ENCODE peak calls at places on chromosomes 7 and 10, in eight cellular contexts. One of them, this sample, is unnamed.
A peak's percentile ranks its signal among the peaks of the same experiment; 100 is the strongest.

GRCh38 chr10:18005781-18006456 is 54.2 kb downstream of the SLC39A12 start:
- DNase-seq in B cell: no peak
- DNase-seq in IMR-90: peak; percentile 88
- DNase-seq in PC-3: peak; percentile 7
- DNase-seq in cardiac muscle cell: peak; percentile 58
- DNase-seq in HFFc6: no peak
- DNase-seq in omental fat pad: no peak
- DNase-seq in WERI-Rb-1: no peak
- DNase-seq in this sample: no peak

GRCh38 chr10:118596426-118597124 is 1.1 kb upstream of the PRLHR start:
- DNase-seq in B cell: peak; percentile 24
- DNase-seq in IMR-90: no peak
- DNase-seq in PC-3: no peak
- DNase-seq in cardiac muscle cell: no peak
- DNase-seq in HFFc6: no peak
- DNase-seq in omental fat pad: no peak
- DNase-seq in WERI-Rb-1: peak; percentile 40
- DNase-seq in this sample: no peak

GRCh38 chr7:44288381-44288685 is 37.1 kb downstream of the CAMK2B start:
- DNase-seq in B cell: no peak
- DNase-seq in IMR-90: no peak
- DNase-seq in PC-3: no peak
- DNase-seq in cardiac muscle cell: no peak
- DNase-seq in HFFc6: no peak
- DNase-seq in omental fat pad: peak; percentile 8
- DNase-seq in WERI-Rb-1: no peak
- DNase-seq in this sample: no peak

GRCh38 chr7:143431109-143431508 is 12.1 kb upstream of the TAS2R60 start:
- DNase-seq in B cell: no peak
- DNase-seq in IMR-90: no peak
- DNase-seq in PC-3: no peak
- DNase-seq in cardiac muscle cell: no peak
- DNase-seq in HFFc6: no peak
- DNase-seq in omental fat pad: no peak
- DNase-seq in WERI-Rb-1: no peak
- DNase-seq in this sample: no peak

GRCh38 chr10:47458466-47459154 is 25.3 kb downstream of the ANXA8 start:
- DNase-seq in B cell: no peak
- DNase-seq in IMR-90: peak; percentile 87
- DNase-seq in PC-3: peak; percentile 67
- DNase-seq in cardiac muscle cell: peak; percentile 78
- DNase-seq in HFFc6: peak; percentile 78
- DNase-seq in omental fat pad: no peak
- DNase-seq in WERI-Rb-1: no peak
- DNase-seq in this sample: no peak

GRCh38 chr7:99748846-99749579 is 14.0 kb upstream of the CYP3A7 start:
- DNase-seq in B cell: no peak
- DNase-seq in IMR-90: no peak
- DNase-seq in PC-3: no peak
- DNase-seq in cardiac muscle cell: no peak
- DNase-seq in HFFc6: no peak
- DNase-seq in omental fat pad: no peak
- DNase-seq in WERI-Rb-1: no peak
- DNase-seq in this sample: no peak

GRCh38 chr7:148481965-148482626 is 108.5 kb upstream of the C7orf33 start:
- DNase-seq in B cell: no peak
- DNase-seq in IMR-90: no peak
- DNase-seq in PC-3: no peak
- DNase-seq in cardiac muscle cell: no peak
- DNase-seq in HFFc6: no peak
- DNase-seq in omental fat pad: no peak
- DNase-seq in WERI-Rb-1: peak; percentile 65
- DNase-seq in this sample: no peak

GRCh38 chr7:100177040-100178001 is at the start of the genes GPC2 and STAG3:
- DNase-seq in B cell: peak; percentile 96
- DNase-seq in IMR-90: peak; percentile 95
- DNase-seq in PC-3: peak; percentile 93
- DNase-seq in cardiac muscle cell: peak; percentile 97
- DNase-seq in HFFc6: peak; percentile 91
- DNase-seq in omental fat pad: peak; percentile 88
- DNase-seq in WERI-Rb-1: peak; percentile 98
- DNase-seq in this sample: peak; percentile 96

DNA sequence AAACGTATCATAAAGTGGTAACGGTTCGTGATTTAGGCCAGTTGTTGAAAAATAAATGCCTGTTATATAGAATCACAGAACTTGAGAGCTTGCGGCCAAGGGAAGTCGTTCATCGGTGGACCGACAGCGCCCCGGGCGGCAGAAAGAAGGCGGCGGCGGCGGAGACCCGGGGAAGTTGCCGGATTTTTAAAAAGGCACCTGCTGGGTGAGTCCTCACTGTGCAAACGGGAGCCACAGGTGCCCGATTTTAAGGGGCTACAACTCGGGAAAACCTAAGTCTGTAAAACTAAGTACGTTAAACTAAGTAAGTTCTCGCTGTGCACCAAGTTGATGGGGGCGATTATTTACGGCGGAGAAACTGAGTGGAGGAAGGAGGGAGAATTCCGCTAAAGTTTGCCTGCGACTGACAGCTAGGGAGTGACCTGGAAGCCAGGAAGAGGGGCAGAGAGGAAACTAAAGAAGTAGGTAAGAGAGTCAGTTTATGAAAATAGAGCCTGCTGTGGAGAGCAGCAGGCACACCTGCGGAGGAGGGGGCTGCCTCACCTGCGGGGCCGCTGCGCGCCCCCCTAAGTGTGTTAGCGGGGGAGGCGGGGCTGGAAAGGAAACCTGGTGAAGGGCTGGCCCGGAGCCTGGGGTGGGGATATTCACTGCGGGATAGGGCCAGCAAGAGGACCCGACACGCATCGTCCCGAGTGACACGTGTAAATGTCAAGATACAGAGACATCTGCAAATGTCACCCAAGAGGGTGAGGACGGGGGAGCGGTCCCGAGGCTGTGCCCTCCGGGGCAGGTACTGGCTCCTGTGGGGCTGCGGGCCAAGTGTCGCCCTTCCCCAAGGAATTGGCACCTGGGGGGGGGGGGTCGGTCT is 1.0 kb downstream of the ADAM12 start:
- DNase-seq in B cell: no peak
- DNase-seq in IMR-90: peak; percentile 72
- DNase-seq in PC-3: peak; percentile 73
- DNase-seq in cardiac muscle cell: peak; percentile 76
- DNase-seq in HFFc6: peak; percentile 55
- DNase-seq in omental fat pad: peak; percentile 42
- DNase-seq in WERI-Rb-1: peak; percentile 69
- DNase-seq in this sample: peak; percentile 31
- TF ChIP-seq CTCF in B cell: peak; percentile 16
- TF ChIP-seq CTCF in IMR-90: peak; percentile 93
- TF ChIP-seq CTCF in PC-3: peak; percentile 76
- TF ChIP-seq CTCF in cardiac muscle cell: peak; percentile 89
- TF ChIP-seq CTCF in HFFc6: peak; percentile 88
- TF ChIP-seq CTCF in omental fat pad: no peak
- TF ChIP-seq CTCF in WERI-Rb-1: peak; percentile 60
- TF ChIP-seq CTCF in this sample: no peak

GRCh38 chr10:72354356-72355213 is at the start of gene DNAJB12:
- DNase-seq in B cell: peak; percentile 91
- DNase-seq in IMR-90: peak; percentile 95
- DNase-seq in PC-3: peak; percentile 89
- DNase-seq in cardiac muscle cell: peak; percentile 98
- DNase-seq in HFFc6: peak; percentile 94
- DNase-seq in omental fat pad: peak; percentile 58
- DNase-seq in WERI-Rb-1: peak; percentile 94
- DNase-seq in this sample: peak; percentile 96
- TF ChIP-seq CTCF in B cell: no peak
- TF ChIP-seq CTCF in IMR-90: no peak
- TF ChIP-seq CTCF in PC-3: no peak
- TF ChIP-seq CTCF in cardiac muscle cell: no peak
- TF ChIP-seq CTCF in HFFc6: no peak
- TF ChIP-seq CTCF in omental fat pad: no peak
- TF ChIP-seq CTCF in WERI-Rb-1: no peak
- TF ChIP-seq CTCF in this sample: no peak

GRCh38 chr7:1112625-1113547 is 25.0 kb downstream of the GPER1 start:
- DNase-seq in B cell: no peak
- DNase-seq in IMR-90: no peak
- DNase-seq in PC-3: no peak
- DNase-seq in cardiac muscle cell: no peak
- DNase-seq in HFFc6: no peak
- DNase-seq in omental fat pad: no peak
- DNase-seq in WERI-Rb-1: no peak
- DNase-seq in this sample: no peak
- TF ChIP-seq CTCF in B cell: no peak
- TF ChIP-seq CTCF in IMR-90: no peak
- TF ChIP-seq CTCF in PC-3: no peak
- TF ChIP-seq CTCF in cardiac muscle cell: no peak
- TF ChIP-seq CTCF in HFFc6: no peak
- TF ChIP-seq CTCF in omental fat pad: no peak
- TF ChIP-seq CTCF in WERI-Rb-1: no peak
- TF ChIP-seq CTCF in this sample: no peak

DNA sequence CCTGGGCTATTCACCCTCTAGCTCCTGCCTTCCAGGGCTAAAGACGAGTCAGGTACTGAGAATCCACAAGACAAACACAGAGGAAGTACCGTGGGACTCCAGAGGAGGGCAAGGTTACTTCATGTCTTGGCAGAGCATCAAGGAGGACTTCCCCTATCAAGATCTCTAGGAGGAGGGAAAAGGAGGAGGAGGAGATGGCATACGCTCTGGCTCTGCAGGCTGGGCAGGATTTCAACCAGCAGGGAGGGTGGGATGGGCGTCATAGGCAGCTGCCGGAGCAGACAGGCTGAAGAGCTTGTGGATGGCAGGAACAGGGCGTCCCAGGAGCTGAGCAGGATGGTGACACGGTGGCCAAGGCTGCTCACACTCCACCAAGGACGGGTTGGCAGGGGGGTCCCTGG is 21.3 kb downstream of the MDH2 start:
- DNase-seq in B cell: no peak
- DNase-seq in IMR-90: peak; percentile 97
- DNase-seq in PC-3: peak; percentile 97
- DNase-seq in cardiac muscle cell: peak; percentile 92
- DNase-seq in HFFc6: peak; percentile 86
- DNase-seq in omental fat pad: no peak
- DNase-seq in WERI-Rb-1: peak; percentile 41
- DNase-seq in this sample: peak; percentile 47
- TF ChIP-seq CTCF in B cell: no peak
- TF ChIP-seq CTCF in IMR-90: peak; percentile 62
- TF ChIP-seq CTCF in PC-3: peak; percentile 55
- TF ChIP-seq CTCF in cardiac muscle cell: peak; percentile 42
- TF ChIP-seq CTCF in HFFc6: peak; percentile 64
- TF ChIP-seq CTCF in omental fat pad: no peak
- TF ChIP-seq CTCF in WERI-Rb-1: peak; percentile 41
- TF ChIP-seq CTCF in this sample: no peak

GRCh38 chr7:82429408-82429807 is 14.2 kb downstream of the CACNA2D1 start:
- DNase-seq in B cell: no peak
- DNase-seq in IMR-90: no peak
- DNase-seq in PC-3: no peak
- DNase-seq in cardiac muscle cell: no peak
- DNase-seq in HFFc6: no peak
- DNase-seq in omental fat pad: no peak
- DNase-seq in WERI-Rb-1: no peak
- DNase-seq in this sample: no peak

GRCh38 chr7:82433507-82433906 is 10.1 kb downstream of the CACNA2D1 start:
- DNase-seq in B cell: no peak
- DNase-seq in IMR-90: no peak
- DNase-seq in PC-3: no peak
- DNase-seq in cardiac muscle cell: no peak
- DNase-seq in HFFc6: no peak
- DNase-seq in omental fat pad: no peak
- DNase-seq in WERI-Rb-1: no peak
- DNase-seq in this sample: no peak

GRCh38 chr7:82423446-82423845 is 20.1 kb downstream of the CACNA2D1 start:
- DNase-seq in B cell: no peak
- DNase-seq in IMR-90: no peak
- DNase-seq in PC-3: no peak
- DNase-seq in cardiac muscle cell: no peak
- DNase-seq in HFFc6: no peak
- DNase-seq in omental fat pad: no peak
- DNase-seq in WERI-Rb-1: no peak
- DNase-seq in this sample: no peak

GRCh38 chr7:82430518-82431465 is 12.8 kb downstream of the CACNA2D1 start:
- DNase-seq in B cell: no peak
- DNase-seq in IMR-90: peak; percentile 86
- DNase-seq in PC-3: no peak
- DNase-seq in cardiac muscle cell: peak; percentile 52
- DNase-seq in HFFc6: no peak
- DNase-seq in omental fat pad: no peak
- DNase-seq in WERI-Rb-1: no peak
- DNase-seq in this sample: no peak

GRCh38 chr7:82428186-82428961 is 15.2 kb downstream of the CACNA2D1 start:
- DNase-seq in B cell: no peak
- DNase-seq in IMR-90: peak; percentile 91
- DNase-seq in PC-3: no peak
- DNase-seq in cardiac muscle cell: peak; percentile 73
- DNase-seq in HFFc6: peak; percentile 66
- DNase-seq in omental fat pad: no peak
- DNase-seq in WERI-Rb-1: no peak
- DNase-seq in this sample: no peak
- TF ChIP-seq CTCF in B cell: no peak
- TF ChIP-seq CTCF in IMR-90: peak; percentile 4
- TF ChIP-seq CTCF in PC-3: no peak
- TF ChIP-seq CTCF in cardiac muscle cell: no peak
- TF ChIP-seq CTCF in HFFc6: peak; percentile 28
- TF ChIP-seq CTCF in omental fat pad: no peak
- TF ChIP-seq CTCF in WERI-Rb-1: no peak
- TF ChIP-seq CTCF in this sample: no peak

GRCh38 chr7:33043434-33043833 is 19.1 kb downstream of the NT5C3A start:
- DNase-seq in B cell: no peak
- DNase-seq in IMR-90: no peak
- DNase-seq in PC-3: no peak
- DNase-seq in cardiac muscle cell: no peak
- DNase-seq in HFFc6: no peak
- DNase-seq in omental fat pad: no peak
- DNase-seq in WERI-Rb-1: no peak
- DNase-seq in this sample: no peak

GRCh38 chr7:33040803-33041516 is 21.6 kb downstream of the NT5C3A start:
- DNase-seq in B cell: peak; percentile 68
- DNase-seq in IMR-90: peak; percentile 36
- DNase-seq in PC-3: peak; percentile 86
- DNase-seq in cardiac muscle cell: peak; percentile 36
- DNase-seq in HFFc6: no peak
- DNase-seq in omental fat pad: no peak
- DNase-seq in WERI-Rb-1: no peak
- DNase-seq in this sample: peak; percentile 77

GRCh38 chr7:33038639-33039038 is 23.9 kb downstream of the NT5C3A start:
- DNase-seq in B cell: no peak
- DNase-seq in IMR-90: no peak
- DNase-seq in PC-3: no peak
- DNase-seq in cardiac muscle cell: no peak
- DNase-seq in HFFc6: no peak
- DNase-seq in omental fat pad: no peak
- DNase-seq in WERI-Rb-1: no peak
- DNase-seq in this sample: no peak

GRCh38 chr7:33039257-33039904 is 23.2 kb downstream of the NT5C3A start:
- DNase-seq in B cell: no peak
- DNase-seq in IMR-90: no peak
- DNase-seq in PC-3: no peak
- DNase-seq in cardiac muscle cell: peak; percentile 38
- DNase-seq in HFFc6: no peak
- DNase-seq in omental fat pad: no peak
- DNase-seq in WERI-Rb-1: no peak
- DNase-seq in this sample: no peak

GRCh38 chr7:33039905-33040292 is 22.7 kb downstream of the NT5C3A start:
- DNase-seq in B cell: no peak
- DNase-seq in IMR-90: no peak
- DNase-seq in PC-3: no peak
- DNase-seq in cardiac muscle cell: no peak
- DNase-seq in HFFc6: no peak
- DNase-seq in omental fat pad: no peak
- DNase-seq in WERI-Rb-1: no peak
- DNase-seq in this sample: no peak
- TF ChIP-seq CTCF in B cell: no peak
- TF ChIP-seq CTCF in IMR-90: no peak
- TF ChIP-seq CTCF in PC-3: no peak
- TF ChIP-seq CTCF in cardiac muscle cell: no peak
- TF ChIP-seq CTCF in HFFc6: no peak
- TF ChIP-seq CTCF in omental fat pad: no peak
- TF ChIP-seq CTCF in WERI-Rb-1: no peak
- TF ChIP-seq CTCF in this sample: no peak